ENCODE peak calls at places on chromosomes 7 and 10, in nine cellular contexts. M is GM23338; L is BJ; Q is ELR; B is posterior cingulate gyrus; I is H54; G is chondrocyte; X is central memory CD4-positive, alpha-beta T cell; E is OCI-LY7. T is an unnamed sample.

GRCh38 chr10:113000876-113001598 is 51.0 kb downstream of the TCF7L2 start:
- DNase-seq in M (peak), L (no peak), Q (no peak), B (no peak), I (no peak), G (no peak), X (no peak), E (no peak), T (no peak)

GRCh38 chr7:107940146-107940489 is 49.1 kb downstream of the DLD start:
- DNase-seq in M (no peak), L (no peak), Q (no peak), B (no peak), I (no peak), G (no peak), X (no peak), E (no peak), T (no peak)

GRCh38 chr7:92722541-92722940 is 113.8 kb downstream of the CDK6 start:
- DNase-seq in M (no peak), L (no peak), Q (peak), B (no peak), I (no peak), G (no peak), X (no peak), E (no peak), T (no peak)

GRCh38 chr7:26948617-26949118 is 84.3 kb upstream of the SKAP2 start:
- DNase-seq in M (peak), L (no peak), Q (no peak), B (no peak), I (no peak), G (no peak), X (no peak), E (no peak), T (no peak)

GRCh38 chr10:32205666-32206065 is 141.3 kb downstream of the EPC1 start:
- DNase-seq in M (no peak), L (no peak), Q (peak), B (no peak), I (no peak), G (no peak), X (no peak), E (no peak), T (no peak)

GRCh38 chr10:451021-451471 is 238.4 kb downstream of the DIP2C start:
- DNase-seq in M (no peak), L (no peak), Q (no peak), B (no peak), I (no peak), G (no peak), X (peak), E (peak), T (no peak)

GRCh38 chr7:85765698-85766298 is 578.9 kb upstream of the SEMA3D start:
- DNase-seq in M (peak), L (no peak), Q (no peak), B (no peak), I (no peak), G (peak), X (no peak), E (no peak), T (no peak)

GRCh38 chr7:28682811-28683210 is 270.5 kb downstream of the CREB5 start:
- DNase-seq in M (no peak), L (no peak), Q (no peak), B (no peak), I (no peak), G (no peak), X (no peak), E (no peak), T (no peak)

GRCh38 chr7:139036901-139037300 is 1.1 kb upstream of the ZC3HAV1L start:
- DNase-seq in M (no peak), L (no peak), Q (no peak), B (no peak), I (no peak), G (no peak), X (no peak), E (no peak), T (no peak)

GRCh38 chr7:88141479-88141878 is 78.4 kb downstream of the SRI start:
- DNase-seq in M (no peak), L (no peak), Q (no peak), B (no peak), I (no peak), G (no peak), X (no peak), E (no peak), T (no peak)

GRCh38 chr10:98589007-98589406 is 142.3 kb upstream of the HPS1 start:
- DNase-seq in M (no peak), L (no peak), Q (peak), B (no peak), I (no peak), G (no peak), X (no peak), E (no peak), T (no peak)

GRCh38 chr10:6667679-6668270 is 87.7 kb upstream of the PRKCQ start:
- DNase-seq in M (peak), L (no peak), Q (peak), B (peak), I (no peak), G (no peak), X (no peak), E (peak), T (peak)

GRCh38 chr10:74813371-74813770 is 13.0 kb upstream of the KAT6B start:
- DNase-seq in M (peak), L (no peak), Q (no peak), B (no peak), I (no peak), G (no peak), X (no peak), E (no peak), T (no peak)

GRCh38 chr7:29871787-29872398 is 65.6 kb downstream of the WIPF3 start:
- DNase-seq in M (no peak), L (peak), Q (peak), B (no peak), I (no peak), G (no peak), X (no peak), E (no peak), T (no peak)

GRCh38 chr7:2029211-2029905 is 203.4 kb downstream of the MAD1L1 start:
- DNase-seq in M (no peak), L (no peak), Q (no peak), B (no peak), I (no peak), G (peak), X (no peak), E (no peak), T (no peak)

GRCh38 chr7:50739744-50740455 is 42.8 kb downstream of the GRB10 start:
- DNase-seq in M (peak), L (no peak), Q (no peak), B (no peak), I (no peak), G (no peak), X (peak), E (no peak), T (no peak)

GRCh38 chr10:44373341-44373995 is 11.4 kb downstream of the CXCL12 start:
- DNase-seq in M (no peak), L (no peak), Q (no peak), B (no peak), I (no peak), G (no peak), X (no peak), E (no peak), T (no peak)

GRCh38 chr10:34995925-34996324 is 94.2 kb downstream of the CUL2 start:
- DNase-seq in M (peak), L (no peak), Q (no peak), B (no peak), I (no peak), G (no peak), X (no peak), E (no peak), T (no peak)

GRCh38 chr10:70321233-70321632 is 37.4 kb upstream of the NPFFR1 start:
- DNase-seq in M (no peak), L (no peak), Q (no peak), B (no peak), I (no peak), G (peak), X (no peak), E (no peak), T (no peak)

GRCh38 chr7:117259626-117260025 is 63.2 kb downstream of the WNT2 start:
- DNase-seq in M (no peak), L (no peak), Q (peak), B (no peak), I (no peak), G (no peak), X (no peak), E (no peak), T (no peak)

GRCh38 chr7:158595068-158595467 is 7.4 kb upstream of the PTPRN2 start:
- DNase-seq in M (no peak), L (no peak), Q (no peak), B (no peak), I (no peak), G (no peak), X (no peak), E (peak), T (no peak)

GRCh38 chr10:59284111-59284975 is 78.0 kb downstream of the FAM13C start:
- DNase-seq in M (no peak), L (no peak), Q (no peak), B (no peak), I (no peak), G (no peak), X (no peak), E (no peak), T (no peak)

GRCh38 chr7:100483728-100484635 is at the start of gene NYAP1:
- DNase-seq in M (peak), L (no peak), Q (peak), B (peak), I (no peak), G (no peak), X (peak), E (peak), T (peak)

GRCh38 chr10:130052193-130052592 is 58.4 kb downstream of the C10orf143 start:
- DNase-seq in M (no peak), L (no peak), Q (no peak), B (no peak), I (no peak), G (no peak), X (no peak), E (no peak), T (no peak)

GRCh38 chr10:97450828-97451227 is 4.9 kb downstream of the ZDHHC16 start:
- DNase-seq in M (no peak), L (no peak), Q (no peak), B (no peak), I (no peak), G (no peak), X (no peak), E (no peak), T (no peak)

GRCh38 chr7:35805876-35806275 is 5.0 kb downstream of the SEPTIN7 start:
- DNase-seq in M (no peak), L (no peak), Q (no peak), B (no peak), I (no peak), G (no peak), X (no peak), E (no peak), T (no peak)

GRCh38 chr10:24701447-24701846 is 22.2 kb downstream of the ARHGAP21 start:
- DNase-seq in M (no peak), L (no peak), Q (peak), B (no peak), I (no peak), G (no peak), X (no peak), E (no peak), T (no peak)

GRCh38 chr7:30433082-30433481 is 45.5 kb downstream of the NOD1 start:
- DNase-seq in M (peak), L (peak), Q (no peak), B (no peak), I (no peak), G (no peak), X (no peak), E (no peak), T (no peak)

GRCh38 chr10:124996127-124996853 is 54.4 kb downstream of the ZRANB1 start:
- DNase-seq in M (no peak), L (no peak), Q (no peak), B (no peak), I (no peak), G (peak), X (no peak), E (no peak), T (no peak)

GRCh38 chr10:27536437-27536836 is 32.3 kb downstream of the RAB18 start:
- DNase-seq in M (no peak), L (no peak), Q (no peak), B (no peak), I (no peak), G (no peak), X (no peak), E (no peak), T (no peak)

GRCh38 chr10:8065651-8066050 is 11.2 kb downstream of the GATA3 start:
- DNase-seq in M (no peak), L (no peak), Q (peak), B (no peak), I (no peak), G (no peak), X (no peak), E (no peak), T (no peak)

GRCh38 chr10:102744374-102745051 is 765 bp downstream of the WBP1L start:
- DNase-seq in M (peak), L (no peak), Q (peak), B (no peak), I (no peak), G (no peak), X (peak), E (peak), T (no peak)

GRCh38 chr10:110790913-110791525 is 80.7 kb upstream of the PDCD4 start:
- DNase-seq in M (no peak), L (no peak), Q (no peak), B (no peak), I (no peak), G (no peak), X (no peak), E (no peak), T (no peak)

GRCh38 chr7:46058424-46058823 is 137.4 kb upstream of the IGFBP3 start:
- DNase-seq in M (no peak), L (peak), Q (peak), B (no peak), I (no peak), G (no peak), X (no peak), E (no peak), T (no peak)

GRCh38 chr10:78190051-78190450 is 156.4 kb downstream of the RPS24 start:
- DNase-seq in M (no peak), L (no peak), Q (no peak), B (no peak), I (no peak), G (no peak), X (no peak), E (no peak), T (no peak)

GRCh38 chr7:158416283-158416933 is 171.2 kb downstream of the PTPRN2 start:
- DNase-seq in M (no peak), L (no peak), Q (no peak), B (no peak), I (no peak), G (peak), X (no peak), E (no peak), T (no peak)

GRCh38 chr10:113704637-113705343 is 25.1 kb downstream of the CASP7 start:
- DNase-seq in M (peak), L (no peak), Q (peak), B (peak), I (peak), G (no peak), X (no peak), E (peak), T (peak)

GRCh38 chr10:77291596-77292505 is 345.8 kb downstream of the KCNMA1 start:
- DNase-seq in M (no peak), L (no peak), Q (peak), B (no peak), I (no peak), G (no peak), X (no peak), E (no peak), T (no peak)

GRCh38 chr7:12403287-12404181 is at the start of gene VWDE:
- DNase-seq in M (peak), L (no peak), Q (peak), B (peak), I (peak), G (peak), X (peak), E (no peak), T (peak)